ENCODE peak calls at places on chromosomes 16 and 17, in seven cellular contexts. E, Y, Q, M, P, V and B are unnamed samples.

GRCh38 chr17:27872776-27873175 is 20.4 kb downstream of the LYRM9 start:
- DNase-seq in E (no peak), Y (no peak), Q (no peak), M (no peak), P (no peak), V (no peak), B (no peak)

GRCh38 chr17:1588781-1589585 is 26.4 kb upstream of the PITPNA start:
- DNase-seq in E (no peak), Y (no peak), Q (no peak), M (no peak), P (no peak), V (peak; percentile 20), B (no peak)

GRCh38 chr16:56686758-56687157 is 4.5 kb downstream of the MT1X start:
- DNase-seq in E (no peak), Y (no peak), Q (no peak), M (no peak), P (no peak), V (no peak), B (no peak)

GRCh38 chr17:51721711-51722110 is 436.8 kb downstream of the CA10 start:
- DNase-seq in E (no peak), Y (no peak), Q (no peak), M (no peak), P (no peak), V (no peak), B (no peak)

GRCh38 chr16:11310634-11310977 is 29.5 kb upstream of the PRM1 start:
- DNase-seq in E (no peak), Y (no peak), Q (no peak), M (no peak), P (no peak), V (no peak), B (no peak)

GRCh38 chr17:4858880-4859260 is 25.7 kb downstream of the MINK1 start:
- DNase-seq in E (peak; percentile 59), Y (no peak), Q (no peak), M (no peak), P (no peak), V (peak; percentile 37), B (no peak)

GRCh38 chr17:77645441-77646430 is 312.8 kb upstream of the TNRC6C start:
- DNase-seq in E (no peak), Y (no peak), Q (no peak), M (peak; percentile 63), P (peak; percentile 61), V (no peak), B (no peak)

GRCh38 chr17:35889241-35889640 is 9.1 kb upstream of the CCL5 start:
- DNase-seq in E (no peak), Y (no peak), Q (no peak), M (no peak), P (no peak), V (no peak), B (no peak)

GRCh38 chr16:81697886-81698635 is 81.0 kb upstream of the PLCG2 start:
- DNase-seq in E (no peak), Y (no peak), Q (no peak), M (no peak), P (no peak), V (peak; percentile 47), B (no peak)

GRCh38 chr16:1989826-1990335 is at the start of gene SYNGR3:
- DNase-seq in E (no peak), Y (peak; percentile 41), Q (no peak), M (no peak), P (no peak), V (no peak), B (peak; percentile 49)

GRCh38 chr16:11259288-11259621 is 3.3 kb upstream of the SOCS1 start:
- DNase-seq in E (no peak), Y (no peak), Q (no peak), M (no peak), P (no peak), V (no peak), B (no peak)

GRCh38 chr16:77288222-77288621 is 89.0 kb downstream of the SYCE1L start:
- DNase-seq in E (no peak), Y (no peak), Q (peak; percentile 78), M (no peak), P (no peak), V (peak; percentile 84), B (no peak)

GRCh38 chr17:59650642-59651041 is 30.9 kb downstream of the CLTC start:
- DNase-seq in E (no peak), Y (no peak), Q (no peak), M (no peak), P (no peak), V (no peak), B (no peak)

GRCh38 chr16:54657058-54657708 is 273.5 kb upstream of the IRX5 start:
- DNase-seq in E (peak; percentile 72), Y (no peak), Q (no peak), M (no peak), P (no peak), V (peak; percentile 86), B (no peak)

GRCh38 chr17:902463-902862 is 77.1 kb downstream of the NXN start:
- DNase-seq in E (no peak), Y (no peak), Q (no peak), M (no peak), P (no peak), V (no peak), B (no peak)

GRCh38 chr17:12983986-12984932 is 33.6 kb downstream of the ELAC2 start:
- DNase-seq in E (no peak), Y (no peak), Q (peak; percentile 93), M (no peak), P (no peak), V (peak; percentile 91), B (no peak)

GRCh38 chr17:4509923-4510614 is 11.4 kb downstream of the SPNS2 start:
- DNase-seq in E (peak; percentile 51), Y (no peak), Q (no peak), M (no peak), P (no peak), V (peak; percentile 23), B (no peak)

GRCh38 chr17:66904760-66905637 is 59.5 kb upstream of the CACNG4 start:
- DNase-seq in E (peak; percentile 55), Y (no peak), Q (peak; percentile 24), M (no peak), P (peak; percentile 16), V (peak; percentile 43), B (no peak)

GRCh38 chr16:47358816-47359215 is 102.0 kb downstream of the ITFG1 start:
- DNase-seq in E (no peak), Y (no peak), Q (no peak), M (no peak), P (no peak), V (peak; percentile 37), B (no peak)

GRCh38 chr17:79515646-79516604 is 94.9 kb downstream of the RBFOX3 start:
- DNase-seq in E (no peak), Y (no peak), Q (no peak), M (no peak), P (no peak), V (no peak), B (no peak)